ENCODE peak calls at places on chromosomes 13 and 19, in ten cellular contexts. X is fibroblast of mammary gland, Z is GM12865, Q is HFFc6, U is omental fat pad, S is GM10248, I is heart right ventricle, V is WTC11, T is colonic mucosa, G is AG10803. A is an unnamed sample.

GRCh38 chr13:43979492-43979891 is 99.8 kb downstream of the LACC1 start:
- DNase-seq in Z (no peak), G (no peak), U (no peak), X (no peak), V (no peak), T (no peak), S (no peak), I (no peak), Q (no peak), A (no peak)

GRCh38 chr19:18364826-18365528 is 21.0 kb upstream of the GDF15 start:
- DNase-seq in Q (peak), I (peak), G (peak), T (peak), S (no peak), U (no peak), Z (no peak), X (peak), V (peak), A (no peak)

GRCh38 chr19:38912600-38913514 is 871 bp upstream of the CCER2 start:
- DNase-seq in I (no peak), U (no peak), Z (peak), V (no peak), Q (no peak), X (peak), G (no peak), T (no peak), S (no peak), A (no peak)

GRCh38 chr13:51286135-51287002 is 53.1 kb upstream of the SERPINE3 start:
- DNase-seq in V (peak), S (peak), T (peak), I (peak), G (peak), X (peak), Z (peak), Q (peak), U (peak), A (peak)

GRCh38 chr13:98214008-98214643 is 37.1 kb upstream of the RNF113B start:
- DNase-seq in X (peak), T (no peak), V (peak), I (peak), Z (no peak), S (no peak), Q (peak), G (peak), U (no peak), A (no peak)

GRCh38 chr13:23744315-23744714 is 144.9 kb downstream of the MIPEP start:
- DNase-seq in Q (no peak), V (no peak), I (no peak), X (peak), G (no peak), S (no peak), T (no peak), U (no peak), Z (no peak), A (no peak)

GRCh38 chr19:4870025-4870700 is 2.7 kb upstream of the PLIN3 start:
- DNase-seq in Z (peak), G (peak), I (no peak), S (no peak), U (no peak), T (peak), V (no peak), X (peak), Q (peak), A (no peak)

GRCh38 chr13:108026671-108027410 is 188.5 kb downstream of the LIG4 start:
- DNase-seq in U (no peak), S (no peak), Z (no peak), Q (no peak), T (no peak), V (no peak), X (no peak), I (no peak), G (no peak), A (no peak)

GRCh38 chr19:37692956-37693660 is 26.5 kb downstream of the ZNF607 start:
- DNase-seq in T (no peak), Q (no peak), Z (no peak), S (no peak), I (no peak), U (no peak), V (no peak), X (no peak), G (no peak), A (no peak)

GRCh38 chr19:37695144-37695899 is 24.2 kb downstream of the ZNF607 start:
- DNase-seq in I (no peak), Q (no peak), U (no peak), X (no peak), G (no peak), T (no peak), S (no peak), Z (no peak), V (no peak), A (no peak)

DNA sequence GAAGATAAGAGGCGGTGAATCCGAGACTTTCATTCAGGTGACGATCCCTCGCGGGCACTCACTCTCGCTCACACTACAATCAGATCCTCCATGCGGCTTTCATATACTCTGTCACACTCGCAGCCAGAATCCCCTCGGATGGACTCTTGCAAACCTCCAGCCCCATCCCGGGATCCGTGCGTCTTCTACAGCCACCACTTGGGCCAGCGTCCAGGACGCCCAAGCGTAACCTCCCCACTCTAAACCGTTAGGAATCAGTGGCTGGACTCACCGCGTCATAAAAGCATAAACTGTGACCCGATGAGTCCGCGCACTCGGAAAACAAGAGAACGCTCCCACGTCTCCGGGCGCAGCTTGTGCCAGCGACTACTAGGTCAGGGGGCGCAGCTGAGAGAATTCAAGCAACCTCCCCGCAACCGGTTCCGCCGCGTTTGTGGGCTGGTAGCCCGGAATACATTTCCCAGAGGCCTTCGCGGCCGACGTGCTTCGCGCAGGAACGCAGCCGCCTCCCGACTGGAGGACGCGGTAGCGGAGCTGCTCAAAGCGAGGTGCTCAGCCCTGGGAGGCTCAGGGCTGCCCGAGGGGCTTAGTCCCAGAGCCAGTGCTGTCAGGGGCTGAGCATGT is 27.6 kb downstream of the ZNF607 start:
- DNase-seq in I (peak), Z (peak), T (peak), Q (peak), U (peak), S (peak), X (peak), G (peak), V (peak), A (peak)
- TF ChIP-seq CTCF in I (no peak), Z (no peak), T (no peak), Q (no peak), U (no peak), S (no peak), X (no peak), G (no peak), V (no peak), A (no peak)

GRCh38 chr19:15550847-15551182 is 42.5 kb downstream of the CYP4F22 start:
- DNase-seq in G (no peak), V (peak), Z (no peak), X (no peak), I (no peak), T (no peak), Q (no peak), U (no peak), S (no peak), A (no peak)
- TF ChIP-seq CTCF in G (peak), V (no peak), Z (no peak), X (no peak), I (no peak), T (no peak), Q (peak), U (no peak), S (no peak), A (no peak)

DNA sequence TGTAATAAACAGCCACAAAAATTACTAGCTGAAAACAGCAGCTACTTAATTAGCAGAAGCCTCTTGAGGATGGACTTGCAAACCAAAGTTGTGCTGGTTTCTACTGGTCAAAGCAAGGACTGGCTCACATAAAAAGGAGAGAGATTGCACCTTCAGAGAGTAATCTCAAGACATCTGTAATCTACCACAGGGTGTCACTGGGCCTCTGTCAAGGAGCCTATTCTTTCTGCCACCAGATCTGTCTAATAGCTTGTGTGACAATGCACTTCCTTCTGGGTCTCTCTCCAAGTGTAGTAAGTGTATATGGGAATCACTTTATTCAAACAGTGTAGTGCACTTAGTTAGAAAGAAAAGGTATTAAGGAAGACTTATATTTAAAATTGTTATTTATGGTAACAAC is 24.4 kb upstream of the ZNF561 start:
- DNase-seq in U (no peak), Q (no peak), G (no peak), T (no peak), V (no peak), S (no peak), I (no peak), X (no peak), Z (no peak), A (no peak)
- TF ChIP-seq CTCF in U (no peak), Q (peak), G (no peak), T (no peak), V (no peak), S (no peak), I (no peak), X (no peak), Z (no peak), A (no peak)

DNA sequence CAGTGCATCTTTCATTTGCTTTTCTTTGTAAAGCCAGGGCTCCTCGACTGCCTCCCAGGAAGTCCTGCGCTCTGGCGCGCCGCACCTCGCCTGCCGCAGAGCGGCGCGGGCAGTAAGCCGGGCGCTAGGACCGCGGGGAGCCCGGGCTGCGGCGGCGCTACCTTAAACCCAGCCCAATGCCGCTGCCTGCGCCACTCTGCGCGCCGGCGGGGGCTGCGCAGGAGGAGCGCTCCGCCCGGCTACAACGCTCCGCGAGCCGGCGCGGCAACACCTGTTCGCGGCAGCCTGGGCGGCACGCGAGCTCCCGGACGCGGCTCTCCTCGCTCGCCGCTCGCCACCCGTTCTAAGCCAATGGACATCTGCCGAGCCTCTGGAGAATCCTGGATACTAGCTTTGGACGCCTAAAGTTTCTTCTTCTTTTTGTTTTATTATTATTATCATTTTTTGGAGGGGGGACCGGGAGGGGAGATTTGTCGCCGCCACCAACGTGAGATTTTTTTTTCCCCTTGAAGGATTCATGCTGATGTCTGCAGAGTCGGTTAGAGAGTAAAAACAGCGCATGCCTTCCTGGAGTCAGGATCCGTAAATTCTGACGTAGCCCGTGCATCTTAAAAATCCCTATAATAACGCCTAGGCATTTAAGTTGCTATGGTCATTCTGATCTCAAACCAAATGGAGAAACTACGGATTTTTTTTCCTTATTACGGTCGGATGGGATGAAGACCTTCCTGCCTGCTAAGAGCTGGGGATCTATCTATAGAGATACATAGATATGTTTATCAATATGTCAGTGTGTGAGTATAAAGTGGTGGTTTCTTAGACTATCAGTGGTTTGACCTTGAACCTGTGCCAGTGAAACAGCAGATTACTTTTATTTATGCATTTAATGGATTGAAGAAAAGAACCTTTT is at the start of gene FGF9:
- DNase-seq in Q (peak), U (no peak), I (peak), G (peak), X (peak), Z (peak), T (peak), S (peak), V (peak), A (peak)
- TF ChIP-seq CTCF in Q (no peak), U (no peak), I (no peak), G (no peak), X (no peak), Z (peak), T (no peak), S (peak), V (no peak), A (no peak)

GRCh38 chr13:45490068-45490467 is 25.3 kb downstream of the COG3 start:
- DNase-seq in S (no peak), X (no peak), Z (peak), V (no peak), Q (no peak), G (no peak), T (no peak), I (no peak), U (no peak), A (no peak)
- TF ChIP-seq CTCF in S (peak), X (no peak), Z (peak), V (no peak), Q (peak), G (no peak), T (no peak), I (no peak), U (no peak), A (peak)

GRCh38 chr13:102848956-102849355 is 3.1 kb downstream of the ERCC5 start:
- DNase-seq in S (no peak), I (no peak), X (no peak), G (peak), T (no peak), Z (no peak), V (no peak), U (no peak), Q (no peak), A (no peak)

GRCh38 chr13:102846261-102847015 is 606 bp downstream of the ERCC5 start:
- DNase-seq in U (no peak), I (peak), G (peak), S (peak), Q (peak), V (peak), T (peak), X (peak), Z (peak), A (peak)

GRCh38 chr13:102847272-102848234 is 1.7 kb downstream of the ERCC5 start:
- DNase-seq in Q (no peak), Z (peak), U (no peak), T (no peak), X (peak), G (peak), V (no peak), S (no peak), I (no peak), A (no peak)

GRCh38 chr13:102845289-102845629 is 573 bp upstream of the ERCC5 start:
- DNase-seq in U (no peak), V (no peak), X (no peak), Z (no peak), I (no peak), S (no peak), Q (no peak), G (no peak), T (no peak), A (no peak)

DNA sequence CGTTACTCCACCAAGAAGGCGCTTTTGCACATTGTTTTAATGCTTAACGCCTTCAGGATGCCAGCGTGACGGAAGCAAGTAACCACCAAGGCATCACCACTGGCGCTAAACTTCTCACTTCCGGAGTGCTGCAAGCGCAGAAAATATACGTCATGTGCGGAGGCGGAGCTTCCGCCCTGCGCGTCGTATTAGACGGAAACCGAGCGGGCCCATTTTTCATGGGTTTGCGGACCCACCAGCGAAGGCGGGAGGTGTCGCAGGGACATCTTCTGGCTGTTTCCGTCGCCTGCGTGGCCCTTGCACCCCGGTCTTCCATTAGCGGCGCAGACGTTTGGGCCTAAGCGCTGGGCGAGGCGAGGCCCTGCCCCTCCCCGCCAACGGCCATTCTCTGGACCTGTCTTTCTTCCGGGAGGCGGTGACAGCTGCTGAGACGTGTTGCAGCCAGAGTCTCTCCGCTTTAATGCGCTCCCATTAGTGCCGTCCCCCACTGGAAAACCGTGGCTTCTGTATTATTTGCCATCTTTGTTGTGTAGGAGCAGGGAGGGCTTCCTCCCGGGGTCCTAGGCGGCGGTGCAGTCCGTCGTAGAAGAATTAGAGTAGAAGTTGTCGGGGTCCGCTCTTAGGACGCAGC is at the start of gene ERCC5:
- DNase-seq in I (peak), T (peak), U (peak), Q (peak), S (peak), G (peak), Z (peak), V (peak), X (peak), A (peak)
- TF ChIP-seq CTCF in I (no peak), T (no peak), U (no peak), Q (no peak), S (peak), G (no peak), Z (no peak), V (no peak), X (no peak), A (no peak)